ENCODE peak calls at places on chromosomes 13 and 19, in five cellular contexts. N is CD4-positive, alpha-beta T cell; Z is gastrocnemius medialis; L is mesothelial cell of epicardium; M is nephron progenitor cell. T is an unnamed sample.

GRCh38 chr19:46901701-46902401 is 41.1 kb downstream of the ARHGAP35 start:
- DNase-seq in N (no peak), Z (no peak), L (no peak), M (no peak), T (no peak)

GRCh38 chr19:22603518-22604440 is 30.3 kb upstream of the ZNF492 start:
- DNase-seq in N (no peak), Z (no peak), L (no peak), M (no peak), T (no peak)

GRCh38 chr19:35051796-35052195 is 10.3 kb downstream of the HPN start:
- DNase-seq in N (no peak), Z (no peak), L (no peak), M (no peak), T (no peak)

GRCh38 chr13:19607523-19608078 is 25.9 kb upstream of the MPHOSPH8 start:
- DNase-seq in N (no peak), Z (no peak), L (no peak), M (no peak), T (no peak)

GRCh38 chr13:39811696-39812095 is 156.2 kb downstream of the COG6 start:
- DNase-seq in N (no peak), Z (no peak), L (no peak), M (no peak), T (no peak)

GRCh38 chr13:27959976-27960361 is 9.1 kb downstream of the CDX2 start:
- DNase-seq in N (no peak), Z (no peak), L (no peak), M (no peak), T (no peak)

GRCh38 chr19:11191273-11191755 is 6.0 kb downstream of the KANK2 start:
- DNase-seq in N (no peak), Z (peak), L (no peak), M (no peak), T (peak)

GRCh38 chr13:111395511-111396393 is 75.3 kb downstream of the TEX29 start:
- DNase-seq in N (peak), Z (no peak), L (no peak), M (no peak), T (no peak)

GRCh38 chr19:35299523-35300339 is 7.8 kb downstream of the MAG start:
- DNase-seq in N (no peak), Z (no peak), L (no peak), M (peak), T (no peak)

GRCh38 chr13:89541091-89542030 is 1806.1 kb upstream of the MIR17HG start:
- DNase-seq in N (no peak), Z (no peak), L (no peak), M (no peak), T (no peak)

GRCh38 chr19:3975144-3975543 is 4.2 kb upstream of the DAPK3 start:
- DNase-seq in N (no peak), Z (no peak), L (no peak), M (no peak), T (no peak)

GRCh38 chr13:43448605-43449004 is 338.2 kb downstream of the ENOX1 start:
- DNase-seq in N (no peak), Z (no peak), L (no peak), M (no peak), T (no peak)

GRCh38 chr19:10517760-10518443 is 655 bp upstream of the S1PR5 start:
- DNase-seq in N (no peak), Z (no peak), L (no peak), M (peak), T (no peak)

GRCh38 chr13:88223958-88224357 is 552.8 kb downstream of the SLITRK5 start:
- DNase-seq in N (no peak), Z (no peak), L (no peak), M (no peak), T (no peak)

GRCh38 chr19:45554481-45554880 is 30.1 kb downstream of the OPA3 start:
- DNase-seq in N (no peak), Z (no peak), L (no peak), M (no peak), T (no peak)

GRCh38 chr13:91520952-91521351 is 122.5 kb downstream of the GPC5 start:
- DNase-seq in N (no peak), Z (no peak), L (no peak), M (no peak), T (no peak)

GRCh38 chr19:1512671-1513491 is at the start of gene ADAMTSL5:
- DNase-seq in N (peak), Z (no peak), L (no peak), M (peak), T (no peak)
- TF ChIP-seq CTCF in N (no peak), Z (peak), L (no peak), M (no peak), T (no peak)

DNA sequence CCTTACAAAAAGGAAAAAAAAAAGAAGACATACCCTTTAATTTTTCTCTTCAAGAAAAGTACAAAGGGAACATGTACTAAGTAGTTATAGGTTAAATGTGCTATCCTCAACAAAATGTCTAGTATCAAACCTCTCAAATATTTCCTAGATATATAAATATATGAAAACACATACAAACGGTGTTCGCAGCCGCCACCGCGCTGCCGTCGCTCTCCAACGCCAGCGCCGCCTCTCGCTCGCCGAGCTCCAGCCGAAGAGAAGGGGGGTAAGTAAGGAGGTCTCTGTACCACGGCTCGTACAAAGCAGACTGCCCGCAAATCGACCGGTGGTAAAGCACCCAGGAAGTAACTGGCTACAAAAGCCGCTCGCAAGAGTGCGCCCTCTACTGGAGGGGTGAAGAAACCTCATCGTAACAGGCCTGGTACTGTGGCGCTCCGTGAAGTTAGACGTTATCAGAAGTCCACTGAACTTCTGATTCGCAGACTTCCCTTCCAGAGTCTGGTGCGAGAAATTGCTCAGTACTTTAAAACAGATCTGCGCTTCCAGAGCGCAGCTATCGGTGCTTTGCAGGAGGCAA is 192.1 kb downstream of the DACH1 start:
- DNase-seq in N (no peak), Z (no peak), L (no peak), M (no peak), T (no peak)
- TF ChIP-seq CTCF in N (no peak), Z (no peak), L (no peak), M (no peak), T (no peak)

GRCh38 chr19:18919086-18919894 is at the start of the genes COPE and DDX49:
- DNase-seq in N (peak), Z (peak), L (peak), M (peak), T (peak)

GRCh38 chr19:18912933-18913332 is 6.3 kb downstream of the COPE start:
- DNase-seq in N (no peak), Z (no peak), L (no peak), M (no peak), T (no peak)

GRCh38 chr19:18913466-18913865 is 5.7 kb downstream of the COPE start:
- DNase-seq in N (no peak), Z (no peak), L (no peak), M (no peak), T (no peak)

GRCh38 chr19:18919895-18920204 is 335 bp downstream of the DDX49 start:
- DNase-seq in N (no peak), Z (no peak), L (no peak), M (no peak), T (no peak)

DNA sequence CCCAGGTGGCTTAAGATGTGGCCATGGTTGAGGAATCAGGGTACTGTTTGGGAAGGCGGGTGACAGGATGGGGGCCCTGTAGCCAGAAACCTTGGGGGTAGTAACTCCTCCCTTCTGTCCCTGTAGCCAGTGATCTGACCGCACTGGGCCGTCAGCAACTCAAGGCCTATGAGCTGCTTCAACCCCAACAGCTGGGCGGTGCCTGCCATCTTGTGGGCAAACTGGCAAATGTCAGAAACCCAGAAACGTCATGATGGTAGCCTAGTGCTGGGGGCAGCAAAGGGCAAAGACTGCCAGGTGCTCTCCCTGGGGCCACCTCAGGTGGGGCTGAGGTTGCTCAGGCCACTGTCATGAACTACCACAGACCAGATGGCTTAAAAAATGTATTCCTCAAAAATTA is 3.5 kb downstream of the COPE start:
- DNase-seq in N (no peak), Z (no peak), L (no peak), M (peak), T (no peak)
- TF ChIP-seq CTCF in N (no peak), Z (no peak), L (no peak), M (peak), T (no peak)

DNA sequence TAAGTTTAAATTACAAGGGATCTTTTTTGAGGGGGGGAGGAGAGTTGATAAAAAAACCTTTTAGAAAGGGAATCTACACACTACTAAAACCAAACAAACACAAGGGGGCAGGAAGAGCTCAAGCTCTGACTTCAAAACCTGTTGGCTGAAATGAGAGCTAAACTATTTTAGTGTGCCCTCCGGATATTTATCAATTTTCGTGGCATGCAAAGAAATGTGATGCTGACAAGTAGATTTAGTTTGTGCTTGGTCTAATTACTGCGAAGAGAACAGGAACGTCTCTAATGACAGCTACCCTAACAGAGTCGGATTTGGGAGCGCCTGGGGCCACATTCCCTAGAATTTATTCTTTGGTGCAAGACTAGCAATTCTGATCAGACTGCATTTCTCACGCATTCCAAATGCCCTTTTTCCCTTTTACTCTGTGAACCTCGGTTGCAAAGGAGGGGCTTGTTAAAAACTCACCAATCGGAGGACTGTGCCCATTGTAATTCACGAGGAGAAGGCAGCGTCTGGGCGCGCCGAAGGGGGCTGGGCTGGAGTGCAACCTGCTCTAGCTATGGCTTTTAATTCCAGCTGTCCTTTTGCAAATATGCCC is 804 bp upstream of the FREM2 start:
- DNase-seq in N (no peak), Z (no peak), L (peak), M (peak), T (no peak)
- TF ChIP-seq CTCF in N (no peak), Z (peak), L (peak), M (peak), T (no peak)

DNA sequence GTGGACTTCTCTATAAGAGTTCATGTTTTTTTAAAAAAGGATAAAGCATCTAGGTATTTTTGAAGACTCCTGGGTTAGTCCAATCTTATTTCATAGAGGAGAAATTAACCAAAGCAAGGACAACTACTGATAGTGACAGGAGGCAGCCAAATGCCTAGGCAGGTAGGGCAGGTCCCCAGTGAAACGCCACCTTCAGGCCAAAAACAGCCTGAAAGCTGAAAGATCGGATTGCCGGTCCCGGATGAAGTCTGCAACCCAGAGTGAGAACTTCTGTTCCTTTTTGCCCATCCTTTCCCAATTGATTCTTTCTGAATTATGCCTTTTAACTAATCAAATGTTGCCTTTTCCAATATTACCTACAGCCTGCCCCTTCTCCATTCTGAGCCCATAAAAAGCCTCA is 6.1 kb upstream of the GGACT start:
- DNase-seq in N (no peak), Z (no peak), L (no peak), M (peak), T (no peak)
- TF ChIP-seq CTCF in N (peak), Z (no peak), L (no peak), M (peak), T (no peak)

DNA sequence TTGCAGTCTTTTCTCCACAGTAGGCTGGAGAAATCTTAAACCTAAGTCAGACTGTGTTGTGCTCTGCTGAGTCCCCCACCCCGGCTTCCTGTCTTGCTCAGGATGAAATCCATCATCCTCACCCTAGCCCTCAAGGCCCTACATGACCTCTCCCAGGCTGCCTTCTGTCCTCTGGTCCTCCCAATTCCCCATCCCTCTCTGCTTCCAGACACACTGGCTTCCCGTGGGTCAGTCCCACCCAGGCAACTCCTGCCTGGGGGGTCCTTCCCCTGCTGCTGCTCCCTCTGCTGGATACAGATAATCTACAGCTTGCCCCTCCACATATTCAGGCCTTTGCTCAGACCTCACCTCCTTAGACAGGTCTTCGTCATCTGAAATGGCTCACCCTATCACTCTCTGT is 18.4 kb upstream of the CBY2 start:
- DNase-seq in N (no peak), Z (no peak), L (no peak), M (peak), T (no peak)
- TF ChIP-seq CTCF in N (peak), Z (no peak), L (no peak), M (peak), T (no peak)

DNA sequence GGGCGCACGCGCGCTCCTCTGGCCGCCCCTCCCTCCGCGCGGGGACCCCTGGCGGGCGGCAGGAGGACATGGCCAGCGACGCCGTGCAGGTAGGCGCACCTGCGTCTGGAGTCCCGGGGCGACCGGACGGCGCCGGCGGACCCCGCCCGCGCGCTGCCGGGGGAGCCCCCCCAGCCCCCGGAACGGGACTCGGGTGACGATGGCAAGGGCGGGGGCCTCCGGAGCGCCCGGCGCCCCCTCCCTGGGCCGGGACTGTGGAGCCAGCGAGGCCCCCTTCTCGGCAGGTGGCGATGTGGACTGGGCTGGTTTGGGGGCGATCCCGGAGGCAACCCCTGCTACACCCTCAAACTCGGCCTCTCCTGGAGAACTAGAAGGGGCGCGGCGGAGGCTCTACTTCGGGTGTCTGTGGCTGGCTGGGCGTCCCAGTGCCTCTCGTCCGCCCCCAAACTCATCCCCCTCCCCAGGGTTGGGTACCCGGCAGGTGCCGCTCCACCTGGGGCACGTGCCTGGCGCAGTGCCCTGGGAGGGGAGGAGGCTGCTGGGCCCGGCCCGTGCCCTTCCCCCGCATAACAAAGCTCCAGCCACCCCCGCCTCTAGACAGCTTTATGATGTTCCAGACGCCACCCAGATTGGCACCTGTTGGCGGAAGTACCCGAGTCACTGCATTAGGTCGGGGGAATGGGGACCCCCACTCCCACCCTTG is 499 bp downstream of the PKN1 start:
- DNase-seq in N (peak), Z (no peak), L (no peak), M (no peak), T (no peak)
- TF ChIP-seq CTCF in N (no peak), Z (no peak), L (no peak), M (no peak), T (no peak)

GRCh38 chr19:18478545-18479311 is 40.8 kb upstream of the ISYNA1 start:
- DNase-seq in N (no peak), Z (peak), L (no peak), M (no peak), T (peak)
- TF ChIP-seq CTCF in N (no peak), Z (no peak), L (no peak), M (no peak), T (no peak)

DNA sequence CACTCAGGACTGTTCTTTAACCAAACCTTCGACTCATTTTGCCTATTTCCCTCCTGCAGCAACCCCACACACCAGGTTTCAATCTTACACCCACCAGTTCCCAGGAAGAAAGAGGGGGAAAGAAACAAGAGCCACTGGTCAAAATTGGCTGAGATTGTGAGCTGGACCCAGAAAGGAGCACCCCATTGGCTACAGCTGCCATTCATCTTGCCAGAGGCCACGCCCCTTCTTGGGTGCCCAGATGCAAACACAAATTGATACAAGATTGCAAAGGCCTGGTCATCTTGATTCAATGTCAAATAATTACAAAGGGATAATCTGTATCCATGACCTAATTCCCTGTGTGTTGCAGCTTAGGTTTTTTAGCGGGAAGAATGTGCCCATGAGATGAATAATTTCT is 258.4 kb downstream of the LIG4 start:
- DNase-seq in N (no peak), Z (no peak), L (no peak), M (no peak), T (no peak)
- TF ChIP-seq CTCF in N (no peak), Z (no peak), L (no peak), M (no peak), T (no peak)

T was measured in omental fat pad.